ENCODE peak calls at places on chromosome 13, in nine cellular contexts. T is lung; V is thyroid gland; Y is aorta; D is uterus; L is pancreas; A is ovary; S is kidney; F is effector memory CD4-positive, alpha-beta T cell. G is an unnamed sample.

GRCh38 chr13:45180713-45181601 is 19.9 kb downstream of the KCTD4 start:
- DNase-seq in T (no peak), V (no peak), Y (no peak), D (no peak), L (no peak), A (no peak), S (no peak), F (no peak), G (no peak)

GRCh38 chr13:80141114-80141849 is 199.6 kb downstream of the SPRY2 start:
- DNase-seq in T (no peak), V (peak; percentile 69), Y (peak; percentile 79), D (peak; percentile 56), L (no peak), A (peak; percentile 51), S (no peak), F (no peak), G (no peak)

GRCh38 chr13:44425041-44425814 is 51.6 kb downstream of the SERP2 start:
- DNase-seq in T (no peak), V (peak; percentile 20), Y (peak; percentile 16), D (no peak), L (no peak), A (no peak), S (no peak), F (no peak), G (no peak)

GRCh38 chr13:94674609-94675348 is 37.6 kb downstream of the SOX21 start:
- DNase-seq in T (peak; percentile 39), V (peak; percentile 23), Y (no peak), D (no peak), L (no peak), A (no peak), S (no peak), F (peak; percentile 18), G (peak; percentile 38)

GRCh38 chr13:104487006-104487405 is 1420.8 kb upstream of the SLC10A2 start:
- DNase-seq in T (no peak), V (no peak), Y (no peak), D (no peak), L (no peak), A (no peak), S (no peak), F (no peak), G (no peak)

GRCh38 chr13:35164324-35164932 is 222.4 kb downstream of the NBEA start:
- DNase-seq in T (no peak), V (no peak), Y (no peak), D (no peak), L (no peak), A (no peak), S (no peak), F (no peak), G (no peak)

GRCh38 chr13:21435710-21436151 is 23.4 kb downstream of the ZDHHC20 start:
- DNase-seq in T (peak; percentile 67), V (peak; percentile 57), Y (no peak), D (peak; percentile 16), L (no peak), A (no peak), S (peak; percentile 74), F (peak; percentile 5), G (no peak)

GRCh38 chr13:90246005-90246404 is 1101.5 kb upstream of the MIR17HG start:
- DNase-seq in T (no peak), V (no peak), Y (no peak), D (no peak), L (no peak), A (no peak), S (no peak), F (no peak), G (no peak)

GRCh38 chr13:65057986-65058385 is 2172.2 kb downstream of the PCDH9 start:
- DNase-seq in T (no peak), V (no peak), Y (no peak), D (no peak), L (no peak), A (no peak), S (no peak), F (no peak), G (no peak)

GRCh38 chr13:60009300-60010248 is 154.2 kb downstream of the DIAPH3 start:
- DNase-seq in T (no peak), V (peak; percentile 44), Y (no peak), D (no peak), L (peak; percentile 36), A (no peak), S (peak; percentile 46), F (no peak), G (no peak)

GRCh38 chr13:41765813-41766212 is 195.1 kb downstream of the VWA8 start:
- DNase-seq in T (no peak), V (no peak), Y (no peak), D (no peak), L (no peak), A (no peak), S (no peak), F (no peak), G (no peak)

GRCh38 chr13:33279414-33279813 is 6.1 kb downstream of the STARD13 start:
- DNase-seq in T (no peak), V (no peak), Y (no peak), D (no peak), L (no peak), A (no peak), S (no peak), F (no peak), G (no peak)

GRCh38 chr13:33277351-33277750 is 8.2 kb downstream of the STARD13 start:
- DNase-seq in T (no peak), V (no peak), Y (no peak), D (no peak), L (no peak), A (no peak), S (no peak), F (no peak), G (no peak)

GRCh38 chr13:33277946-33278345 is 7.6 kb downstream of the STARD13 start:
- DNase-seq in T (no peak), V (no peak), Y (no peak), D (no peak), L (no peak), A (no peak), S (no peak), F (no peak), G (no peak)

GRCh38 chr13:33279898-33280549 is 5.5 kb downstream of the STARD13 start:
- DNase-seq in T (no peak), V (no peak), Y (no peak), D (no peak), L (no peak), A (no peak), S (no peak), F (no peak), G (no peak)

GRCh38 chr13:33278923-33279322 is 6.6 kb downstream of the STARD13 start:
- DNase-seq in T (no peak), V (no peak), Y (no peak), D (no peak), L (no peak), A (no peak), S (no peak), F (no peak), G (no peak)
- H3K4me1 ChIP-seq in T (peaks cover 41% of the 10 kb centered on the region), V (peaks cover 25% of the 10 kb centered on the region), Y (peaks cover 28% of the 10 kb centered on the region), D (no peaks in the 10 kb centered on the region), L (peaks cover 20% of the 10 kb centered on the region), A (peaks cover 8% of the 10 kb centered on the region), S (peaks cover 11% of the 10 kb centered on the region), F (no peaks in the 10 kb centered on the region), G (peaks cover 29% of the 10 kb centered on the region)

GRCh38 chr13:98515804-98516465 is 61.0 kb downstream of the STK24 start:
- DNase-seq in T (no peak), V (no peak), Y (no peak), D (no peak), L (no peak), A (no peak), S (no peak), F (no peak), G (no peak)

GRCh38 chr13:98512774-98513327 is 64.1 kb downstream of the STK24 start:
- DNase-seq in T (no peak), V (no peak), Y (no peak), D (no peak), L (no peak), A (no peak), S (no peak), F (no peak), G (no peak)

GRCh38 chr13:98514268-98514667 is 62.6 kb downstream of the STK24 start:
- DNase-seq in T (no peak), V (no peak), Y (no peak), D (no peak), L (no peak), A (no peak), S (no peak), F (no peak), G (no peak)

GRCh38 chr13:98511435-98511834 is 65.5 kb downstream of the STK24 start:
- DNase-seq in T (no peak), V (no peak), Y (no peak), D (no peak), L (no peak), A (no peak), S (no peak), F (no peak), G (no peak)

GRCh38 chr13:98513837-98514236 is 63.1 kb downstream of the STK24 start:
- DNase-seq in T (no peak), V (no peak), Y (no peak), D (no peak), L (no peak), A (no peak), S (no peak), F (no peak), G (no peak)
- H3K4me1 ChIP-seq in T (peaks cover 28% of the 10 kb centered on the region), V (peaks cover 9% of the 10 kb centered on the region), Y (no peaks in the 10 kb centered on the region), D (peaks cover 7% of the 10 kb centered on the region), L (no peaks in the 10 kb centered on the region), A (peaks cover 9% of the 10 kb centered on the region), S (peaks cover 20% of the 10 kb centered on the region), F (peaks cover 56% of the 10 kb centered on the region), G (peaks cover 4% of the 10 kb centered on the region)

DNA sequence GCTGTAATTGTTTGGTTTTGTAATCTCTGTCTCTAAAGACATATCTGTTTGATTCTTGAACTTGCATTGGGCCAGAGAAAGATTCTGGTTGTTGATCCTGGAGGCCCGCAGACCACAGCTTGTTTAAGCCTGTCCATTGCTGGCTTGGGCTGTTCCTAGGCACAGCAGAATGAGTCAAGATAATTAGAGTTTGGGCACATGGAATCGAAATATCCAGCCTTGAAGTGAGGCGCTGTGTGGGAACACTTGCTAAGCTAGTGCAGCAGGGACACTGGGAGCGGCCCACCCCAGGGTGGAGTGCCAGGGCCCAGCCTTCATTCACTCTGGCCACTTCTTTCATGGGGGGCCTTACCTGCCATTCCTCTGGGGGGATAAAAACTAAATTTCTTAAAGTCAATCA is 219.7 kb downstream of the LMO7 start:
- DNase-seq in T (no peak), V (no peak), Y (no peak), D (no peak), L (no peak), A (no peak), S (no peak), F (no peak), G (no peak)
- H3K4me1 ChIP-seq in T (peaks cover 2% of the 10 kb centered on the region), V (no peaks in the 10 kb centered on the region), Y (no peaks in the 10 kb centered on the region), D (no peaks in the 10 kb centered on the region), L (no peaks in the 10 kb centered on the region), A (no peaks in the 10 kb centered on the region), S (no peaks in the 10 kb centered on the region), F (no peaks in the 10 kb centered on the region), G (no peaks in the 10 kb centered on the region)

GRCh38 chr13:66347718-66348117 is 882.4 kb downstream of the PCDH9 start:
- DNase-seq in T (no peak), V (no peak), Y (no peak), D (no peak), L (no peak), A (no peak), S (no peak), F (no peak), G (no peak)
- H3K4me1 ChIP-seq in T (no peaks in the 10 kb centered on the region), V (no peaks in the 10 kb centered on the region), Y (no peaks in the 10 kb centered on the region), D (no peaks in the 10 kb centered on the region), L (no peaks in the 10 kb centered on the region), A (peaks cover 7% of the 10 kb centered on the region), S (no peaks in the 10 kb centered on the region), F (no peaks in the 10 kb centered on the region), G (no peaks in the 10 kb centered on the region)